ENCODE peak calls at places on chromosome 17, in five cellular contexts. D is GM12878, W is K562, L is HepG2, K is H1. C is an unnamed sample.
A peak's percentile ranks its signal among the peaks of the same experiment; 100 is the strongest.

GRCh38 chr17:36901506-36901905 is 35.8 kb upstream of the LHX1 start:
- DNase-seq in D (no peak), K (no peak), L (peak; percentile 16), W (no peak), C (peak; percentile 53)

GRCh38 chr17:47696717-47697642 is 3.0 kb downstream of the TBKBP1 start:
- DNase-seq in K (no peak), D (no peak), W (no peak), L (no peak), C (no peak)

GRCh38 chr17:8046306-8046928 is 7.6 kb downstream of the ALOX15B start:
- DNase-seq in W (no peak), D (no peak), K (no peak), L (no peak), C (no peak)

GRCh38 chr17:81002409-81003361 is 11.0 kb downstream of the CHMP6 start:
- DNase-seq in K (no peak), W (peak; percentile 84), D (no peak), L (no peak), C (no peak)

GRCh38 chr17:20189322-20189721 is 180.2 kb downstream of the SPECC1 start:
- DNase-seq in W (peak; percentile 44), D (no peak), K (no peak), L (no peak), C (no peak)

GRCh38 chr17:49213803-49214202 is 3.3 kb downstream of the ABI3 start:
- DNase-seq in W (no peak), K (no peak), L (no peak), D (no peak), C (no peak)

GRCh38 chr17:12737740-12738469 is 51.4 kb upstream of the ARHGAP44 start:
- DNase-seq in D (no peak), W (no peak), L (no peak), K (no peak), C (no peak)

GRCh38 chr17:47776330-47777197 is 43.5 kb downstream of the TBX21 start:
- DNase-seq in W (peak; percentile 66), L (peak; percentile 47), D (no peak), K (no peak), C (peak; percentile 66)

GRCh38 chr17:83081561-83082201 is 2.3 kb downstream of the METRNL start:
- DNase-seq in L (no peak), K (no peak), D (no peak), W (no peak), C (no peak)

GRCh38 chr17:35132816-35133550 is 9.1 kb downstream of the NLE1 start:
- DNase-seq in K (no peak), D (no peak), W (no peak), L (no peak), C (no peak)

GRCh38 chr17:82754297-82755208 is 2.7 kb downstream of the TBCD start:
- DNase-seq in L (no peak), W (peak; percentile 80), D (no peak), K (peak; percentile 68), C (peak; percentile 89)

GRCh38 chr17:8628609-8629169 is 1.8 kb downstream of the MYH10 start:
- DNase-seq in D (no peak), K (no peak), L (no peak), W (peak; percentile 60), C (no peak)

GRCh38 chr17:28612936-28613872 is 781 bp downstream of the RSKR start:
- DNase-seq in K (peak; percentile 71), D (no peak), W (peak; percentile 68), L (peak; percentile 52), C (peak; percentile 82)

GRCh38 chr17:537133-537532 is 177.5 kb downstream of the VPS53 start:
- DNase-seq in L (no peak), K (no peak), D (no peak), W (no peak), C (peak; percentile 62)

GRCh38 chr17:63772801-63773271 is 561 bp downstream of the CCDC47 start:
- DNase-seq in L (peak; percentile 31), W (peak; percentile 25), D (no peak), K (no peak), C (peak; percentile 9)

GRCh38 chr17:78912082-78912481 is 9.1 kb upstream of the CEP295NL start:
- DNase-seq in K (no peak), D (no peak), W (no peak), L (no peak), C (no peak)

GRCh38 chr17:81513669-81514484 is 1.3 kb upstream of the ACTG1 start:
- DNase-seq in D (no peak), W (no peak), L (peak; percentile 72), K (peak; percentile 82), C (peak; percentile 84)

GRCh38 chr17:50129946-50130777 is at the start of gene SAMD14:
- DNase-seq in L (no peak), D (no peak), W (peak; percentile 64), K (no peak), C (peak; percentile 59)

GRCh38 chr17:49610883-49611584 is 35.4 kb downstream of the NXPH3 start:
- DNase-seq in L (peak; percentile 71), D (no peak), K (no peak), W (no peak), C (no peak)

GRCh38 chr17:39166437-39167335 is 725 bp upstream of the ARL5C start:
- DNase-seq in L (no peak), D (no peak), K (no peak), W (no peak), C (no peak)

GRCh38 chr17:8941980-8942617 is 23.4 kb downstream of the PIK3R5 start:
- DNase-seq in L (no peak), K (no peak), D (no peak), W (no peak), C (no peak)

GRCh38 chr17:32259596-32259995 is 6.0 kb upstream of the RHBDL3 start:
- DNase-seq in K (no peak), L (no peak), W (no peak), D (no peak), C (no peak)

GRCh38 chr17:67639555-67639954 is 78.2 kb upstream of the NOL11 start:
- DNase-seq in L (peak; percentile 68), K (no peak), W (no peak), D (no peak), C (no peak)

GRCh38 chr17:81859906-81860755 is at the start of gene P4HB:
- DNase-seq in L (no peak), D (no peak), K (peak; percentile 93), W (no peak), C (no peak)

GRCh38 chr17:8707591-8708453 is 36.8 kb downstream of the CCDC42 start:
- DNase-seq in W (no peak), L (peak; percentile 65), D (no peak), K (no peak), C (no peak)

GRCh38 chr17:80861892-80862291 is 129.7 kb upstream of the CHMP6 start:
- DNase-seq in L (no peak), W (no peak), K (no peak), D (no peak), C (peak; percentile 31)

GRCh38 chr17:65154770-65155589 is 17.8 kb downstream of the RGS9 start:
- DNase-seq in L (no peak), W (no peak), D (no peak), K (no peak), C (no peak)

GRCh38 chr17:8123695-8124349 is at the start of gene HES7:
- DNase-seq in L (no peak), K (peak; percentile 84), W (no peak), D (no peak), C (peak; percentile 92)

GRCh38 chr17:43814714-43815113 is 18.2 kb downstream of the MPP3 start:
- DNase-seq in L (no peak), D (no peak), W (no peak), K (no peak), C (no peak)

GRCh38 chr17:77848257-77848656 is 110.2 kb upstream of the TNRC6C start:
- DNase-seq in L (no peak), W (peak; percentile 46), K (no peak), D (no peak), C (no peak)

GRCh38 chr17:77847211-77848085 is 111.1 kb upstream of the TNRC6C start:
- DNase-seq in W (no peak), D (no peak), K (no peak), L (no peak), C (no peak)

GRCh38 chr17:77845541-77846225 is 112.8 kb upstream of the TNRC6C start:
- DNase-seq in D (no peak), K (no peak), W (no peak), L (no peak), C (no peak)

GRCh38 chr17:77844681-77845080 is 113.8 kb upstream of the TNRC6C start:
- DNase-seq in D (no peak), L (no peak), W (no peak), K (no peak), C (no peak)

DNA sequence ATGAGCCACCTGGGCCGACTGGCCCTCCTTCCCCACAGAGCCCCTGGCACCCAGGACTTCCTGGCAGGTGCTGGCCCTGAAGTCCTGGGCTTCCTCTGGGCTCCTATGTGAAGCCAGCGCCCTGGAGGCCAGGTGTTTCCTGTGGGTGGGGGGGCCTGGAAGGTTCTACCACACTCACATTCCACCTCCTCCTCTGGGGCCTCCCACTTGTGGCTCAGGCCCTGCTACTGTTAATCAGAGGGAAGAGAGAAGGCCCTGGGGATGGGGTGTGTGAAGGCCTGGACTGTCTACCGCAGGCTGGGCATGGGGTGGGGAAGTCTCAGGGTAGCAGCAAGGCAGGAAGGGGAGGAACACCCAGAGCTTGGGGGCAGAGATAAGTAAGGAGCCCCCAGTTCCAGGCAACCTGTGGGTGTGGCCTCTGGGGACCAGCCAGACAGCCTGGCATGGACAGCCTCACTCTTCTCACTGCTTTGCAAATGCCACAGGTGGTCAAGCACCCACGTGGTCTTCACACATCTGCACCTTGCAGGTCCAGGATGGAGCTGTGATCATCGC is 111.9 kb upstream of the TNRC6C start:
- DNase-seq in W (no peak), L (no peak), K (no peak), D (no peak), C (no peak)
- TF ChIP-seq POLR2AphosphoS5 in W (no peak), L (no peak), K (no peak), D (no peak), C (no peak)

GRCh38 chr17:69919789-69920188 is 155.2 kb upstream of the KCNJ16 start:
- DNase-seq in K (no peak), L (no peak), D (no peak), W (no peak), C (no peak)
- TF ChIP-seq CREB1 in K (no peak), L (no peak), D (no peak), W (no peak), C (no peak)

GRCh38 chr17:75959046-75959838 is 18.4 kb upstream of the FBF1 start:
- DNase-seq in L (peak; percentile 58), D (no peak), W (no peak), K (no peak), C (peak; percentile 70)
- H3K4me2 ChIP-seq in L (peak overlapping the region; percentile 59), D (no peak overlapping the region), W (no peak overlapping the region), K (peak overlapping the region; percentile 44), C (peak overlapping the region; percentile 69)

DNA sequence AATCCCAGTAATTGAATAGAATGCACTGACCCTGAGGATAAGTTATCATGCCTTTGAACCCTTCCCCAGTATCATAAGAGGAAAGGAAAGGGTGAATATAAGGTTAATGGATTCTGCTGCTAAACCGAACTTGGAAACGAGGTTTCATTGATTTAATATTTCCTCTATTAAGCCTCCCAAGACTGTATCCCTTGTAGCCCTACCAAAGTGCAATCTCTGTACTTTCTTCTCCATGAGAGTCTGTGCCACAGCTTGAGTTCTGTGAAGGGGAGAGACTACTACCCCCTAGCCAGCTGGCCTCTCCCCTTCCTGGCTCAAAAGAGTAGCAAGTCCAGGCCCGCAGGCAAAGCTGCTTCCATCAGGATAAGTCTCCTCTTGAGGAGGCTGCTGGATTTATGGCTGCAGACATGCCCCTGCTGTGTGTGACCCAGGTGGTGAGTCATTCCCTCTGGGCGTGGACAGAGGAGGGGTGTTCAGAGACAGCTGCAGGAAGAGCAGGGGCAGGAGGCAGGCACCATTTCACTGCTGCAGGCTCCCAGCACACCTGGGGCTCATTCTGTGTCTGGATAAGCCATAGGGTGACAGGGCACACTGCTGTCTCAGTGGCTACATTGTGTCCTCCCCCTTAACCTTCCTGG is 58.4 kb downstream of the TOM1L2 start:
- DNase-seq in L (peak; percentile 66), K (no peak), W (peak; percentile 87), D (no peak), C (no peak)
- TF ChIP-seq POLR2AphosphoS5 in L (no peak), K (no peak), W (peak; percentile 29), D (no peak), C (no peak)

C was measured in GM23338.